ENCODE peak calls at places on chromosome 6, in six cellular contexts. Y is fibroblast of lung, S is upper lobe of right lung, G is AG10803, X is suprapubic skin, J is pancreas. Z is an unnamed sample.

GRCh38 chr6:151317206-151317994 is 74.0 kb downstream of the ZBTB2 start:
- DNase-seq in X (no peak), G (peak), S (no peak), Y (peak), J (no peak), Z (no peak)

GRCh38 chr6:85966859-85967258 is 324.2 kb upstream of the SYNCRIP start:
- DNase-seq in Y (no peak), J (peak), G (no peak), S (no peak), X (no peak), Z (no peak)

GRCh38 chr6:3882865-3883264 is 33.7 kb downstream of the FAM50B start:
- DNase-seq in X (no peak), J (no peak), G (peak), Y (peak), S (no peak), Z (no peak)

GRCh38 chr6:53691252-53691651 is 25.7 kb upstream of the KLHL31 start:
- DNase-seq in J (no peak), Y (no peak), X (no peak), G (no peak), S (no peak), Z (peak)

GRCh38 chr6:153435787-153436186 is 304.7 kb upstream of the RGS17 start:
- DNase-seq in X (no peak), Y (no peak), S (no peak), J (no peak), G (no peak), Z (no peak)

GRCh38 chr6:146484411-146484810 is 59.2 kb upstream of the RAB32 start:
- DNase-seq in X (no peak), G (no peak), S (no peak), J (no peak), Y (no peak), Z (no peak)

GRCh38 chr6:12371641-12372146 is 81.5 kb downstream of the EDN1 start:
- DNase-seq in Y (no peak), S (no peak), J (no peak), X (no peak), G (no peak), Z (peak)

GRCh38 chr6:165654144-165654543 is 8.9 kb downstream of the PDE10A start:
- DNase-seq in Y (no peak), S (no peak), X (no peak), G (no peak), J (no peak), Z (no peak)

GRCh38 chr6:104705916-104706442 is 153.7 kb downstream of the HACE1 start:
- DNase-seq in Y (no peak), G (no peak), X (no peak), S (no peak), J (no peak), Z (no peak)

GRCh38 chr6:72411872-72412708 is 209.8 kb upstream of the KCNQ5 start:
- DNase-seq in Y (peak), G (peak), S (peak), J (peak), X (peak), Z (peak)

GRCh38 chr6:18493421-18493891 is 106.3 kb downstream of the RNF144B start:
- DNase-seq in Y (no peak), X (no peak), G (no peak), J (no peak), S (no peak), Z (peak)

GRCh38 chr6:85672623-85673022 is 29.9 kb upstream of the SYNCRIP start:
- DNase-seq in J (no peak), Y (no peak), X (no peak), G (no peak), S (no peak), Z (no peak)

GRCh38 chr6:35090734-35091133 is 50.4 kb downstream of the TCP11 start:
- DNase-seq in X (no peak), J (no peak), S (peak), G (no peak), Y (no peak), Z (no peak)

GRCh38 chr6:36297511-36297910 is 27.7 kb downstream of the PNPLA1 start:
- DNase-seq in J (no peak), X (no peak), G (peak), Y (no peak), S (no peak), Z (no peak)

GRCh38 chr6:79504372-79504771 is 32.9 kb downstream of the LCA5 start:
- DNase-seq in S (no peak), J (no peak), G (no peak), X (no peak), Y (no peak), Z (no peak)

GRCh38 chr6:162907876-162908481 is 180.2 kb downstream of the PACRG start:
- DNase-seq in G (peak), S (no peak), X (no peak), Y (peak), J (no peak), Z (peak)

GRCh38 chr6:89662659-89663223 is 24.2 kb upstream of the LYRM2 start:
- DNase-seq in X (no peak), G (no peak), J (no peak), S (no peak), Y (no peak), Z (no peak)

GRCh38 chr6:33160728-33161323 is 31.4 kb downstream of the COL11A2 start:
- DNase-seq in Y (peak), G (peak), X (no peak), J (no peak), S (peak), Z (peak)

GRCh38 chr6:153074761-153075160 is 56.3 kb downstream of the RGS17 start:
- DNase-seq in Y (peak), S (no peak), G (peak), X (no peak), J (no peak), Z (no peak)

GRCh38 chr6:168150551-168151444 is 71.8 kb upstream of the FRMD1 start:
- DNase-seq in X (no peak), S (peak), Y (no peak), G (no peak), J (no peak), Z (no peak)

GRCh38 chr6:166438211-166438861 is 55.6 kb upstream of the MPC1 start:
- DNase-seq in X (no peak), Y (no peak), S (peak), J (no peak), G (peak), Z (no peak)

GRCh38 chr6:13307508-13307995 is 20.8 kb downstream of the TBC1D7 start:
- DNase-seq in X (no peak), J (no peak), S (no peak), Y (peak), G (peak), Z (no peak)

GRCh38 chr6:12340488-12340818 is 50.3 kb downstream of the EDN1 start:
- DNase-seq in Y (no peak), J (no peak), S (no peak), G (no peak), X (no peak), Z (no peak)

GRCh38 chr6:109381747-109382575 is at the start of gene CD164:
- DNase-seq in G (peak), S (peak), J (peak), X (peak), Y (peak), Z (no peak)

GRCh38 chr6:132465530-132466485 is 47.1 kb downstream of the STX7 start:
- DNase-seq in X (no peak), G (no peak), Y (no peak), S (no peak), J (no peak), Z (no peak)

GRCh38 chr6:155264704-155265320 is 999 bp downstream of the CLDN20 start:
- DNase-seq in G (peak), Y (no peak), S (no peak), X (no peak), J (no peak), Z (no peak)

GRCh38 chr6:87939776-87940175 is 107.9 kb upstream of the SPACA1 start:
- DNase-seq in S (no peak), G (no peak), Y (no peak), J (no peak), X (no peak), Z (no peak)

GRCh38 chr6:144162977-144163376 is 12.7 kb downstream of the STX11 start:
- DNase-seq in Y (no peak), S (no peak), X (no peak), G (no peak), J (no peak), Z (no peak)

GRCh38 chr6:29685718-29686326 is 4.9 kb upstream of the ZFP57 start:
- DNase-seq in S (no peak), Y (no peak), X (no peak), J (no peak), G (no peak), Z (no peak)

GRCh38 chr6:2760882-2761842 is 4.0 kb upstream of the WRNIP1 start:
- DNase-seq in G (no peak), X (no peak), J (no peak), S (no peak), Y (no peak), Z (no peak)

GRCh38 chr6:149451361-149452061 is 33.3 kb downstream of the ZC3H12D start:
- DNase-seq in Y (no peak), J (no peak), X (peak), G (no peak), S (peak), Z (no peak)

GRCh38 chr6:149452062-149452939 is 32.5 kb downstream of the ZC3H12D start:
- DNase-seq in G (no peak), S (no peak), J (no peak), Y (no peak), X (no peak), Z (no peak)

GRCh38 chr6:149449054-149449453 is 35.8 kb downstream of the ZC3H12D start:
- DNase-seq in X (no peak), J (no peak), Y (no peak), S (no peak), G (no peak), Z (no peak)

GRCh38 chr6:149450679-149451360 is 34.0 kb downstream of the ZC3H12D start:
- DNase-seq in J (no peak), Y (no peak), G (no peak), S (peak), X (no peak), Z (no peak)

GRCh38 chr6:149449831-149450678 is 34.8 kb downstream of the ZC3H12D start:
- DNase-seq in J (no peak), G (no peak), Y (no peak), X (no peak), S (no peak), Z (no peak)
- H3K4me3 ChIP-seq in J (peak), G (no peak), Y (no peak), X (peak), S (peak), Z (no peak)

GRCh38 chr6:169251822-169252804 is 1.5 kb downstream of the THBS2 start:
- DNase-seq in Y (no peak), S (peak), J (no peak), X (peak), G (no peak), Z (no peak)

GRCh38 chr6:169253341-169253740 is 305 bp downstream of the THBS2 start:
- DNase-seq in Y (no peak), S (peak), G (no peak), J (no peak), X (no peak), Z (no peak)

GRCh38 chr6:169252805-169253189 is 849 bp downstream of the THBS2 start:
- DNase-seq in X (peak), G (peak), J (no peak), S (no peak), Y (peak), Z (no peak)

GRCh38 chr6:169250660-169251059 is 3.0 kb downstream of the THBS2 start:
- DNase-seq in Y (peak), J (no peak), X (peak), S (no peak), G (peak), Z (no peak)

DNA sequence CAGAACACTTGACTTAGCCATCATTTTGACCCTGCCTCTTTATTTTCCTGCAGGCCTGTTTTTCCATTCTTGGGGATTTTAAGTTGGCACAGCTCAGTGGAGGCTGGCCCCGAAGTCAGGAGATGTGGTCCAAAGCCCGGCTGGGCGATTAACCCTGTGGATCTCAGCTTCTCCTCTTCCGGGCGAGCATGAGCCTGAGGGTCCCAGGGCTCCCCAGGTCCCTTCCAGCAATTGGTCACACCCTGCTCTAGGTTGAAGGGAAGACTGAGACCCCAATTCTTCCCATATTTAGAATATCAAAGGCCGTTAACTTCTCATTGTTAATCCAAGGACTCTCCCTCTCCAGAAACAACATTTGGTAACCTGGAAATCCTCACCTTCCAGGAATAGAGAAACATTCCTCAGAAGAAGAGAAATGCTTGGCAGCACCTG is 2.3 kb downstream of the THBS2 start:
- DNase-seq in X (peak), G (no peak), Y (peak), J (no peak), S (no peak), Z (no peak)
- H3K4me3 ChIP-seq in X (peak), G (peak), Y (peak), J (peak), S (peak), Z (no peak)

GRCh38 chr6:41728073-41728936 is 7.1 kb downstream of the TFEB start:
- DNase-seq in J (no peak), X (peak), G (no peak), S (no peak), Y (no peak), Z (no peak)
- H3K4me3 ChIP-seq in J (no peak), X (no peak), G (no peak), S (no peak), Y (no peak), Z (no peak)

DNA sequence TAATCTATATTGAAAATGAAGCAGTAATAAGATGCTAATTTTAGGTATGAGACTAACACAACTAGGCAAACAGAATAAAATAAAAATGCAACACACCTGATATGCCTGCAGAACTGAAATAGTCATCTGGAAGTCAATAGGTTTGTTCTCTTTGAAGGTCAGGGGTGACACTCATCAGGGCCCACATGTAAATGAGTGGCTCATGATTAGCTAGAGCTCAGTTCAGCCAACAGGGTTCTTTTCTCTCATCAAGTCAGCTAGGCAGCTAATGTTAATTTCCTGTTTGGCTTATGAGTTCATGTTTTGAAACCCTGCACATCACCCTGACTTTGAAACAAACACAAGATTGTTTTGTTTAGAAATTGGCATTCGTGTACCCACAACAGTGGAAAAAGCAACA is 23.8 kb downstream of the SMLR1 start:
- DNase-seq in J (no peak), Y (no peak), X (no peak), S (no peak), G (no peak), Z (no peak)
- H3K4me3 ChIP-seq in J (no peak), Y (no peak), X (no peak), S (no peak), G (no peak), Z (no peak)

DNA sequence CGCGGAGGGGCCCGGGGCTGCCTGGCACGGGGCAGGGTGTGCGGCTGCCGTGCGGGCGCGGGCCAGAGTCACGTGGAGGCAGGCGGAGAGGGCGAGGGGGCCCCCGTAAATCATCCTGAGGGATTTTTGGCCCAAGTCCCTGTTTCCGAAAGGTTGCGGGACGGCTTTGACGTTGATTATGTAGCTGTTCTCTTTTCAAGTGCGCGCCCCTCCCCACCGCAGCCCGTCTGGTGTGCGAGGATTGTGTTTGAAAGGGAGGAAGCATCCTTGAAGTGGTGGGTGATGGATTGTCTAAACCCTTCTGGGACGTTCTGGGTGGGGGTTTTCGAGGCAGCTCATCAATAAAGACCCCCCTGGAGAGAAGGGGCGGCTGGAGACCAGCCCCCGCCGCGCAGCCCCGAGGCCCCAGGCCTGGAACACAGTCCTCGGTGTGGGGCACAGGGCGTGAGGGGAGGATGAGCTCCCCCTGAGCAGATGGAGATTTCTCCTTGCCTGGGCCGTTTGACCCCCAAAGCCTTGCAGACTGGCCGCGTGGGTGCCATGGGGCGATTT is 7.0 kb upstream of the FOXF2 start:
- DNase-seq in Y (peak), X (no peak), S (no peak), J (no peak), G (no peak), Z (no peak)
- H3K4me3 ChIP-seq in Y (peak), X (peak), S (peak), J (peak), G (no peak), Z (no peak)

DNA sequence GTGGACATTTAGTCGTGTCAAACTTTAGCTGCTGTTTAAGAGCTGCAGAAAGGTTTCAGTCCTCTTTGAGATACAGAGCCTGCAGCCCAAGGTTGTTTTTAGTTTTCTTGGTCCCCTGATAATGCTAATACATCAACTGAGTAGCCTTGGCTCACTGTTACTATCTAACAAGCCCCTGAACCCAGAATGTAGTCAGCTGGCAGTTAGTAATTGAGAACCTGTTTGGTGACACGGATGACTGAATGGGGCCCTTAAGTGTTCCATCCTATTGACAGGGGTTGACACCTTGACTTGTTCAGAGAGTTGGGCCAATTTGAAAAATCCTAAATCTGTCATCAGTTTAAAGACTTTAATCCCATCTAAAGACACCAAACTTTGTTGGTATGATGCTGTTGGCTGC is 2.8 kb downstream of the RTN4IP1 start:
- DNase-seq in J (no peak), Y (no peak), X (no peak), G (no peak), S (no peak), Z (no peak)
- H3K4me3 ChIP-seq in J (no peak), Y (no peak), X (no peak), G (no peak), S (no peak), Z (no peak)

DNA sequence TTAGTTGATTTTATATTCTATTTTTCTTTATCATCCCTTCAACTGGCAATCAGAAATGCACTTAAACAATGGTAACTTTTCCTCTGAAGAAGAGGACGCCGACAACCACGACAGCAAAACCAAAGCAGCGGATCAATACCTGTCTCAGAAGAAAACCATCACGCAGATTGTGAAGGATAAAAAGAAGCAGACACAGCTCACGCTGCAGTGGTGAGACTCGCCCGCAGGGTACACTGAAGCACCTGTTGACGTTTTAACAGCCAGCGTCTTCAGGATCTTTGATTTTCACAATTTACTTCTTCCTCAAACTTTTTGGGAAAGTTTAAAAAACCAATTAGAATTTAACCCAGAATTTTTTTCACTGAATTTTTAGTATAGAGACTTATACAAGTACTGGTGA is 701 bp downstream of the RFX6 start:
- DNase-seq in X (no peak), G (no peak), S (no peak), Y (no peak), J (no peak), Z (no peak)
- H3K4me3 ChIP-seq in X (no peak), G (no peak), S (no peak), Y (no peak), J (peak), Z (peak)

DNA sequence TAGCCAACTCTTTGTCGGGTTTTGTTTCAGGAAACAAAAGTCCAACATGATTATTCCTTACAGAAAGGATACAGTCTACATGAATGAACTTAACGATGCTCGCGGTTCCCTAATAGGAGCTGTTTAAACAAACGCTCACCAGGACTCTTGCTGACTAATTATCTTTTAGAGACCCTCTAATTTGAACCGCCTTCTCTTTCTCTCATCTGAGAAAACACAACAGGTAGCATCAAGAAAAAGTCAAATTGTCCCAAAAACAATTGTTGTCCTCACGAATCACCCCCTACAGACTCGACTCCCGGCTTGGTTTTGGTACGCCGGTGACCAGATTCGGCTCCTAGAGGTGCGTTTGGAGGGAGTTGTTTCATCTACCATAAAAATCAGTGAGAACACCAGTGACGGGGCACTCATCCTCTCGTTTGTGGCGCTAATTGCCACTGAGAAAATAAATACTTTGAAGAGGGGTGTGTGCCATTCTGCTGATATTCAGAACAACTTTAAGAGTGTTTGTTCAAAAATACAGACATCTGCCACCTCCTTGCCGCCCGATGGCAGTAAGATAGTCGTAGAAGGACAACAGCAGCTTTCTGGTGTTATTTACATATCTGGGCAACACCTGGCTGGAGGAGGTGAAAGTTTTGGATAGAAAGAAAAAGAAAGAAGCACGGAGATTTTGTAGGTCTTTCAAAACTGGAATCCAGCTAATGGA is 1.1 kb upstream of the SIM1 start:
- DNase-seq in J (no peak), X (no peak), Y (no peak), G (no peak), S (no peak), Z (no peak)
- H3K4me3 ChIP-seq in J (peak), X (no peak), Y (no peak), G (peak), S (no peak), Z (no peak)

Z was measured in LNCaP clone FGC.